ENCODE peak calls at places on chromosome 1, in seven cellular contexts. Y is ecto neural progenitor cell, S is germinal center, E is neural crest cell, B is psoas muscle, F is NCI-H82, N is HS-5. V is an unnamed sample.

GRCh38 chr1:15252547-15252835 is 5.5 kb downstream of the FHAD1 start:
- DNase-seq in Y (no peak), S (no peak), E (no peak), B (no peak), F (no peak), N (no peak), V (no peak)

GRCh38 chr1:209266590-209267172 is 316.8 kb upstream of the CAMK1G start:
- DNase-seq in Y (no peak), S (no peak), E (no peak), B (no peak), F (no peak), N (no peak), V (no peak)

GRCh38 chr1:114112775-114113174 is 40.9 kb downstream of the SYT6 start:
- DNase-seq in Y (no peak), S (no peak), E (no peak), B (no peak), F (no peak), N (no peak), V (no peak)

GRCh38 chr1:183942933-183943693 is 94.4 kb downstream of the COLGALT2 start:
- DNase-seq in Y (peak), S (no peak), E (peak), B (peak), F (peak), N (peak), V (peak)

GRCh38 chr1:233635765-233636502 is 22.0 kb downstream of the KCNK1 start:
- DNase-seq in Y (no peak), S (no peak), E (no peak), B (no peak), F (peak), N (no peak), V (peak)

GRCh38 chr1:17646444-17647287 is 107.2 kb downstream of the ARHGEF10L start:
- DNase-seq in Y (no peak), S (no peak), E (no peak), B (no peak), F (no peak), N (no peak), V (no peak)

GRCh38 chr1:45820797-45821196 is 17.4 kb downstream of the MAST2 start:
- DNase-seq in Y (no peak), S (no peak), E (no peak), B (no peak), F (no peak), N (no peak), V (no peak)

GRCh38 chr1:66262233-66262632 is 271.7 kb upstream of the SGIP1 start:
- DNase-seq in Y (no peak), S (no peak), E (no peak), B (peak), F (no peak), N (no peak), V (no peak)

GRCh38 chr1:109584766-109585165 is 34.6 kb downstream of the GNAT2 start:
- DNase-seq in Y (no peak), S (no peak), E (no peak), B (no peak), F (no peak), N (no peak), V (no peak)